ENCODE peak calls at places on chromosomes 13 and 19, in six cellular contexts. L is neural crest cell; T is colonic mucosa; M is activated T-cell treated with anti-CD3 and anti-CD28 coated beads, Interleukin-2, amount 50 U/mL, for 1 hour; B is B cell; W is stimulated activated CD4-positive, alpha-beta T cell treated with anti-CD3 and anti-CD28 coated beads, Interleukin-4, amount 100 ng/mL, for 1 hour. Z is an unnamed sample.

GRCh38 chr13:97849305-97849704 is 104.2 kb upstream of the IPO5 start:
- DNase-seq in L (no peak), B (no peak), W (no peak), T (no peak), M (no peak), Z (peak; percentile 16)

GRCh38 chr13:111384441-111385181 is 64.2 kb downstream of the TEX29 start:
- DNase-seq in L (no peak), M (no peak), T (no peak), B (no peak), W (no peak), Z (no peak)

GRCh38 chr19:45130236-45130635 is 30.5 kb downstream of the NKPD1 start:
- DNase-seq in M (no peak), T (no peak), B (no peak), W (no peak), L (no peak), Z (no peak)

GRCh38 chr13:99652901-99653300 is 151.6 kb downstream of the TM9SF2 start:
- DNase-seq in W (no peak), M (no peak), L (no peak), B (no peak), T (no peak), Z (no peak)

GRCh38 chr13:48233097-48233885 is at the start of gene ITM2B:
- DNase-seq in B (peak; percentile 87), M (peak; percentile 78), W (peak; percentile 63), L (peak; percentile 60), T (peak; percentile 84), Z (peak; percentile 83)

GRCh38 chr13:54029226-54029625 is 1000.6 kb downstream of the OLFM4 start:
- DNase-seq in B (no peak), M (no peak), T (no peak), L (no peak), W (no peak), Z (no peak)

GRCh38 chr13:71303144-71303543 is 563.9 kb downstream of the DACH1 start:
- DNase-seq in L (no peak), B (no peak), W (no peak), M (no peak), T (no peak), Z (no peak)

GRCh38 chr13:27076411-27076810 is 95.2 kb downstream of the USP12 start:
- DNase-seq in T (no peak), W (no peak), L (no peak), B (no peak), M (no peak), Z (no peak)

GRCh38 chr19:35318679-35319448 is 10.1 kb upstream of the CD22 start:
- DNase-seq in M (no peak), L (no peak), T (peak; percentile 32), W (no peak), B (peak; percentile 19), Z (peak; percentile 47)

GRCh38 chr13:55219538-55219937 is 1921.2 kb upstream of the PRR20A start:
- DNase-seq in T (no peak), B (no peak), M (no peak), L (no peak), W (no peak), Z (no peak)